ENCODE peak calls at places on chromosomes 5 and 9, in four cellular contexts. G is psoas muscle, O is GM23248, J is cardiac fibroblast. W is an unnamed sample.

GRCh38 chr9:93112864-93113389 is 16.9 kb downstream of the CARD19 start:
- DNase-seq in G (peak), O (no peak), J (no peak), W (peak)

GRCh38 chr9:115551396-115551795 is 433.4 kb upstream of the TNC start:
- DNase-seq in G (no peak), O (peak), J (no peak), W (no peak)

GRCh38 chr9:138009456-138010273 is 132.1 kb downstream of the CACNA1B start:
- DNase-seq in G (peak), O (no peak), J (no peak), W (no peak)

GRCh38 chr5:58886315-58887207 is 303.7 kb downstream of the RAB3C start:
- DNase-seq in G (peak), O (peak), J (peak), W (peak)

GRCh38 chr5:133284306-133284705 is 232.5 kb downstream of the HSPA4 start:
- DNase-seq in G (no peak), O (no peak), J (no peak), W (no peak)

GRCh38 chr5:96978812-96979449 is 43.1 kb downstream of the LNPEP start:
- DNase-seq in G (no peak), O (no peak), J (no peak), W (no peak)

GRCh38 chr9:112166176-112167140 is 8.6 kb downstream of the SUSD1 start:
- DNase-seq in G (peak), O (peak), J (peak), W (peak)

GRCh38 chr5:73448072-73448432 is 525 bp downstream of the FOXD1 start:
- DNase-seq in G (no peak), O (no peak), J (no peak), W (no peak)

GRCh38 chr5:75055727-75056144 is 3.4 kb upstream of the GCNT4 start:
- DNase-seq in G (no peak), O (peak), J (no peak), W (no peak)

W was measured in ovary.